ENCODE peak calls at places on chromosomes 2 and 18, in five cellular contexts. V is neural crest cell, F is mesothelial cell of epicardium, A is neural progenitor cell, O is thyroid gland. M is an unnamed sample.

GRCh38 chr2:188609321-188610049 is 317.8 kb downstream of the GULP1 start:
- DNase-seq in V (no peak), A (no peak), O (no peak), F (no peak), M (no peak)

GRCh38 chr2:197079832-197080555 is 153.5 kb upstream of the PGAP1 start:
- DNase-seq in V (no peak), A (peak), F (no peak), O (no peak), M (no peak)

GRCh38 chr18:58803978-58804377 is 60.7 kb upstream of the ZNF532 start:
- DNase-seq in F (no peak), V (no peak), O (no peak), A (no peak), M (no peak)

GRCh38 chr2:62934501-62934900 is 116.1 kb upstream of the OTX1 start:
- DNase-seq in A (no peak), V (no peak), F (no peak), O (no peak), M (no peak)

GRCh38 chr2:70939847-70940580 is 4.3 kb downstream of the ATP6V1B1 start:
- DNase-seq in F (no peak), A (peak), O (no peak), V (no peak), M (no peak)

GRCh38 chr18:23504720-23505119 is 1.4 kb downstream of the RMC1 start:
- DNase-seq in O (no peak), F (no peak), V (no peak), A (no peak), M (no peak)

GRCh38 chr2:112803691-112804521 is 19.6 kb upstream of the IL1A start:
- DNase-seq in V (no peak), F (no peak), O (no peak), A (no peak), M (no peak)

GRCh38 chr18:75200644-75201272 is 8.2 kb downstream of the PTGR3 start:
- DNase-seq in O (no peak), V (no peak), F (no peak), A (no peak), M (no peak)

GRCh38 chr18:78352905-78353304 is 626.7 kb upstream of the SALL3 start:
- DNase-seq in A (peak), F (no peak), O (no peak), V (no peak), M (no peak)

GRCh38 chr2:18518116-18519111 is 42.0 kb downstream of the RDH14 start:
- DNase-seq in V (no peak), O (no peak), F (no peak), A (no peak), M (no peak)

GRCh38 chr2:237475704-237476107 is 11.3 kb upstream of the MLPH start:
- DNase-seq in A (no peak), O (no peak), F (no peak), V (no peak), M (no peak)

GRCh38 chr2:54546925-54547324 is 90.8 kb downstream of the SPTBN1 start:
- DNase-seq in A (no peak), O (no peak), F (no peak), V (no peak), M (no peak)

GRCh38 chr18:75441921-75442320 is 14.4 kb upstream of the SMIM21 start:
- DNase-seq in F (no peak), A (no peak), V (no peak), O (no peak), M (no peak)

GRCh38 chr18:13377496-13377895 is 158.9 kb downstream of the LDLRAD4 start:
- DNase-seq in F (no peak), O (no peak), V (no peak), A (no peak), M (no peak)

GRCh38 chr2:26946841-26947784 is 23.3 kb upstream of the MAPRE3 start:
- DNase-seq in F (no peak), A (no peak), V (no peak), O (peak), M (no peak)

GRCh38 chr2:197890160-197890559 is 85.8 kb downstream of the PLCL1 start:
- DNase-seq in O (no peak), V (no peak), A (no peak), F (no peak), M (no peak)

GRCh38 chr2:64906853-64907536 is 82.2 kb upstream of the SLC1A4 start:
- DNase-seq in A (no peak), V (no peak), O (no peak), F (no peak), M (no peak)

GRCh38 chr2:237744613-237745249 is 53.8 kb upstream of the RBM44 start:
- DNase-seq in O (peak), V (peak), F (peak), A (peak), M (peak)

GRCh38 chr2:100104718-100105677 is 37.4 kb downstream of the AFF3 start:
- DNase-seq in A (peak), F (peak), V (peak), O (peak), M (no peak)

GRCh38 chr2:232026941-232027340 is 65.4 kb downstream of the DIS3L2 start:
- DNase-seq in O (no peak), F (no peak), V (no peak), A (no peak), M (no peak)

GRCh38 chr18:13217466-13217961 is 1.0 kb upstream of the LDLRAD4 start:
- DNase-seq in V (peak), O (peak), A (peak), F (peak), M (no peak)

GRCh38 chr18:50282521-50283335 is 1.4 kb upstream of the MBD1 start:
- DNase-seq in V (no peak), F (peak), O (no peak), A (no peak), M (no peak)

GRCh38 chr18:50281972-50282520 is 723 bp upstream of the MBD1 start:
- DNase-seq in O (no peak), F (no peak), V (no peak), A (no peak), M (no peak)

GRCh38 chr18:50279752-50280151 is 1.6 kb downstream of the MBD1 start:
- DNase-seq in V (no peak), F (no peak), O (no peak), A (no peak), M (no peak)

GRCh38 chr18:50280707-50281294 is 522 bp downstream of the MBD1 start:
- DNase-seq in V (no peak), F (no peak), A (no peak), O (no peak), M (no peak)

GRCh38 chr18:50281295-50281971 is at the start of gene MBD1:
- DNase-seq in F (peak), A (peak), O (peak), V (peak), M (peak)
- TF ChIP-seq CTCF in F (no peak), A (peak), O (peak), V (no peak), M (peak)

DNA sequence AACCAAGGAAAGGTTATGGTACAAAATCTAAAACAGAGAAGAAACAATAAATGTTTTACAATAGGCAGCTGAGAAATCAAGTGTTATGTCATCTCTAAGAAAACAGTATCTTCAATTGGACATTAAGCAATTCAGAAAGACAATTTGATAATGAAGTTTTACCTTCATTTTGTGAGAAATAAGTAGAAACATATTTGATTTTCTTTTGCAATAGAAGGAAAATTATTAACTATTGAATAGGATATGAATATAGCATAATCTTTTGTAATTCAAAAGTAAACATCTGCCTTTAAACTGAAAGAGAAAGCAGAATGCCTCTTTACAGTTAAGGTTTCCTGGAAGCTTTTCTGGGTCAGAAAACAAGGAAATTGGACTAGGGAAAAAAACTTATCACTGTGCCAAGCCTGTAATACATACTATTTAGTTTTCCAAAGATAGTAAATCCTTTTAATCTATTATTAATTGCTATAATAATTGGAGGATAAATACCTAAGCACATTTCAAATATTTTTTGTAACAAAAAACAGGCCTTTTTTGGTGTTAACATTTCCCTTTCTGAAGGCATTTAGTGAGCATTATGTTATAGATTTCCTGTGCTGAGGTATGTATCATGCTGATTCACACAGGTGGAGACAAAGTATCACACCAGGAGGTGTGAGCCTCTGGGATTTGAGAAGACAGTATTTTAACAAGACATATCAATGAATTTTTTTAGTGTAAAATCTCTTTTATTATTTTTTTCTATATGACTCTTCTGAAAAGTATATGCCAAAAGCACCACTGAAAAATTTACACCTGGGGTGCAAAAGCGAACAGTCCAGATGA is 947.0 kb upstream of the CDH2 start:
- DNase-seq in A (no peak), F (no peak), O (no peak), V (no peak), M (no peak)
- TF ChIP-seq CTCF in A (no peak), F (no peak), O (no peak), V (no peak), M (no peak)

DNA sequence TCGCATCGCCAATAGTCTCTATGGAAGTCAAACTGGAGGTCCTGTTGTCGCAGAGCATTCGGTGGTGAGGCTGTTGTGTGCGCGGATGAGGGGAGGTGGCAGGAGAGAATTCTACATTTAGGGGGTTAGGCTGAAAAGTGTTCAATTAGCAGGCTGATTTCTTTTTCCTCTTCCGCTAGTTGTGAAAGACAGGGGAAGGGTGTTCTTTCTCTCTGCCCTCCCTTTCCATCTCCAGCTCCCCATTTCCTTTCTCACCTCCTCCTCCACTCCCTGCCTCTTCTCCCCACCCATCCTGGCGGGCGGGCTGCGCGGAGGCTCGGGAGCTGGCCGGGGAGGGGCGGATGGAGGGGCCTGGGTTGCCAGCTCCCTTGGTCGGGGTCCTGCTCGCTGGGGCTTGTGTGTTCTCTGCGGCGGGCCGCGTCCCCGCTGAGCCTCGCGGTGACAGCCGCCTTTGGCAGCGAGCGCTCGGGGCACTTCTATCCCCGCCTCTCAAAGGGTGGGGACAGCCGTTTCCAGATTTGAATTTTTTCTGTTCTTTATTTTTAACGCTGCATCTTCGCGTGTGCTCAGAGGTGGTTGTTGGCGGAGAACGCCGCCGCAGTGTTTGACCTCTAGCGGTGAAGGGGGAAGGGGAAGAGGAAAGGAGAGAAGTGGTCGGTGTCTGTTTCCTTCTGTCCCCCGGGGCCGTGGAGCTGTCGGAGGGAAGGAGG is 3.6 kb downstream of the SOX11 start:
- DNase-seq in O (no peak), F (peak), A (peak), V (peak), M (no peak)
- TF ChIP-seq CTCF in O (no peak), F (no peak), A (no peak), V (peak), M (no peak)

GRCh38 chr2:240131941-240132650 is 4.0 kb downstream of the COPS9 start:
- DNase-seq in A (peak), V (no peak), O (no peak), F (no peak), M (peak)
- TF ChIP-seq CTCF in A (peak), V (peak), O (no peak), F (no peak), M (no peak)

DNA sequence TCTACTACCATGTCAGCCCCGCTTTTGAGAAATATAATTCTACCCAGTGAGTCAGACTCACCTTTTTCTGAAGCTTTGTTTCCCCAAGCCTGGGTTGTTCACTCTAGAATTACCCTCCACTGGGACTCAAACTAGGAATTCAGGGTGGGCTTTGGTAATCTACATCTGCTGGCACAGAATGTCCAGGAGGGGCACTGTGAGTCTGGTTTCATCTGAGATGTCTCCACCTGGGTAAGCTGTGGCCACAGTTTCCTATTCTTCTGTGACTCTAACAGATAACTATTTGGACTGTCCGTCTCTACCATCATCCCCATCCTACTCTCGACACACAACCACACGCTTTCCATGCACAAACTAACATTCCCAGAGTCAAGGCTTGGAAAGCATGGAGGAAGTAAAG is 457.2 kb downstream of the STK39 start:
- DNase-seq in F (no peak), O (no peak), A (no peak), V (no peak), M (no peak)
- TF ChIP-seq CTCF in F (no peak), O (no peak), A (no peak), V (no peak), M (no peak)

GRCh38 chr2:179447839-179448447 is 183.3 kb upstream of the SESTD1 start:
- DNase-seq in A (no peak), F (no peak), V (no peak), O (no peak), M (no peak)
- TF ChIP-seq CTCF in A (peak), F (no peak), V (no peak), O (no peak), M (no peak)

DNA sequence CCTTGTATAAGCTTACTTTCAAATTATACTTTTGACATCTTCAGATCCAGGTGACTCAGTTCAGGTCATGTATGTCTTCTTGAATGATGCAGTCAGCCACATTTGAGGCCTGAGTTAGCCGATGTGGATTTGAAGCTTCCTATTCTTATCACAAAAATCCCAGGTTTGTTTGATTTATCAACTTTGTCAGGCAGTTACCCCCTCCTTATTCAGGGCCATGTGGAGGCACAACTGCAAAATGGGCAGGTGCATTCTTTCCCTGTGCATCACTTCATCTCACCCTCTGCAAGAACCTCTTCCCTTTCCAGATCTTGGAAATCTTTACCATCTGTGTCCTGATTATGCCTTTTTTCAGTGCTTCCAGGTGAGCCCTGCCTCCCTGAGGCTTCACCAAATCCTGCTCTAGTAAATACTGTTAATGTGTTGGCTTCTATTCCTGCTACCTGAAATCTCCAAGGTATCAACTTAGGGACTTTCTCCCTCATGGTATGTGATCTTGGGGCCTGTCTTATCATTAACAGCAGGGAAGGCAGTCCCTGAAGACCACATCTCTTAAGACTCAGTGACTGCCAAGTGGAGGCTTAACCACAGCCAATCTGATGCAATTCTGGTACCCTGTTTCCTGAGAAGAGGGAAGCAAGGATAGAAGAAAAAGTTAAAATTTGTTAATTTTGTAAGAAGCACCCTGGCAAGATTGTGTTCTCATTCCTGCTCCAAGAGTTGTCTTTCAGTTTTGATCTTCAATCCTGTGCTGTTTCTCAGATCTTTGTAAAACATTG is 9.4 kb upstream of the ARHGAP28 start:
- DNase-seq in O (no peak), A (no peak), V (no peak), F (no peak), M (no peak)
- TF ChIP-seq CTCF in O (no peak), A (no peak), V (no peak), F (no peak), M (no peak)

GRCh38 chr2:149329068-149329467 is 1.3 kb upstream of the LYPD6 start:
- DNase-seq in V (peak), F (no peak), O (no peak), A (no peak), M (no peak)
- TF ChIP-seq CTCF in V (peak), F (no peak), O (no peak), A (peak), M (no peak)

GRCh38 chr2:15939854-15940660 is at the start of gene MYCN:
- DNase-seq in A (peak), O (peak), F (peak), V (peak), M (no peak)
- TF ChIP-seq CTCF in A (peak), O (peak), F (peak), V (peak), M (no peak)

M was measured in natural killer cell.